ENCODE peak calls at places on chromosomes 3 and 15, in ten cellular contexts. O, A, L, T, C, U, P, F, E and Q are unnamed samples.

GRCh38 chr3:12884104-12884742 is 42.9 kb upstream of the RPL32 start:
- DNase-seq in A (peak; percentile 90), E (no peak), O (peak; percentile 24), L (no peak), F (no peak), U (no peak), P (no peak), T (no peak), C (peak; percentile 59), Q (no peak)

GRCh38 chr15:41894791-41895463 is 1.1 kb upstream of the SPTBN5 start:
- DNase-seq in F (peak; percentile 68), C (peak; percentile 84), A (peak; percentile 87), U (peak; percentile 55), O (peak; percentile 68), P (peak; percentile 54), E (peak; percentile 96), T (peak; percentile 84), L (no peak), Q (peak; percentile 11)

GRCh38 chr3:98612587-98612986 is 19.2 kb upstream of the CPOX start:
- DNase-seq in E (no peak), C (no peak), U (no peak), L (peak; percentile 17), A (no peak), F (no peak), O (no peak), P (no peak), T (no peak), Q (no peak)

GRCh38 chr3:151504606-151505005 is 43.7 kb upstream of the IGSF10 start:
- DNase-seq in P (no peak), E (no peak), F (no peak), U (no peak), O (no peak), L (no peak), T (no peak), C (no peak), A (no peak), Q (no peak)

GRCh38 chr15:35519536-35520149 is 26.3 kb downstream of the DPH6 start:
- DNase-seq in A (no peak), O (peak; percentile 75), T (no peak), C (no peak), P (peak; percentile 19), L (peak; percentile 55), U (no peak), F (no peak), E (no peak), Q (no peak)

GRCh38 chr3:134852132-134852531 is 57.1 kb downstream of the EPHB1 start:
- DNase-seq in C (no peak), A (no peak), T (no peak), L (no peak), E (no peak), U (no peak), F (no peak), O (no peak), P (no peak), Q (no peak)

GRCh38 chr15:65066635-65067333 is 1.0 kb downstream of the RASL12 start:
- DNase-seq in U (no peak), F (no peak), E (no peak), P (no peak), T (no peak), A (peak; percentile 80), O (no peak), L (no peak), C (peak; percentile 52), Q (no peak)

GRCh38 chr15:67383903-67384302 is 129.3 kb downstream of the IQCH start:
- DNase-seq in T (no peak), U (no peak), O (peak; percentile 40), L (peak; percentile 5), E (no peak), C (no peak), F (no peak), P (no peak), A (no peak), Q (no peak)

GRCh38 chr15:41900526-41901380 is 6.9 kb upstream of the SPTBN5 start:
- DNase-seq in C (no peak), T (no peak), A (peak; percentile 53), E (no peak), O (no peak), U (no peak), F (no peak), L (no peak), P (no peak), Q (no peak)

GRCh38 chr3:46280105-46280797 is 38.0 kb downstream of the CCR3 start:
- DNase-seq in P (no peak), T (no peak), A (no peak), O (peak; percentile 44), L (no peak), E (no peak), C (no peak), F (no peak), U (no peak), Q (no peak)

DNA sequence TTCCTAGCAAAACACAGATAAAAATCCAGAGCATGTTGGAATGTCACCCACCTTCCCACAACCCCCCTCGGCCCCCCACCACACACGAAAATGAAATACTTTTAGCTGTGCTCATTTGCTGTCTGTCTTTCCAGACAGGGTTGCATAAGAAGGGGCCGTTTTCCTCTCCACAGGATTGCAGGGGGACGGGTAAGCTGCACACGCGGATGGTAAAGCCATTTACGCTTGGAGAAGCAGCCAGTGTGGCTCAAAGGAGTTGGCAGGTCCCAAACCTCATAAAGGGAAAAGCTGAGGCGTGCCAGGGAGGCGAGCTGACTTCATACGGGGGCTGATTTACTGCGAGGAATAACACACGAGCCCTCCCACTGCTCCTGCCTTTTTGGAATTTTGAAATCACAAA is 47.4 kb upstream of the ITGA11 start:
- DNase-seq in L (no peak), E (no peak), O (peak; percentile 20), U (no peak), P (no peak), C (peak; percentile 23), F (no peak), A (peak; percentile 89), T (peak; percentile 88), Q (no peak)
- H3K27ac ChIP-seq in L (no peak overlapping the region), E (no peak overlapping the region), O (no peak overlapping the region), U (peak overlapping the region; percentile 86), P (no peak overlapping the region), C (peak overlapping the region; percentile 52), F (peak overlapping the region; percentile 30), A (peak overlapping the region; percentile 38), T (peak overlapping the region; percentile 49), Q (peak overlapping the region; percentile 43)

GRCh38 chr3:69855436-69856162 is 116.3 kb downstream of the MITF start:
- DNase-seq in T (no peak), A (no peak), E (no peak), L (no peak), P (no peak), U (no peak), O (peak; percentile 78), C (no peak), F (no peak), Q (no peak)
- H3K27ac ChIP-seq in T (peak overlapping the region; percentile 55), A (peak overlapping the region; percentile 6), E (no peak overlapping the region), L (no peak overlapping the region), P (no peak overlapping the region), U (no peak overlapping the region), O (no peak overlapping the region), C (peak overlapping the region; percentile 47), F (peak overlapping the region; percentile 17), Q (no peak overlapping the region)

GRCh38 chr3:178966299-178967183 is 105.1 kb downstream of the ZMAT3 start:
- DNase-seq in C (no peak), P (peak; percentile 32), L (peak; percentile 62), O (peak; percentile 67), T (no peak), E (no peak), A (no peak), U (no peak), F (no peak), Q (no peak)
- H3K27ac ChIP-seq in C (no peak overlapping the region), P (peak overlapping the region; percentile 73), L (peak overlapping the region; percentile 90), O (no peak overlapping the region), T (no peak overlapping the region), E (peak overlapping the region; percentile 49), A (peak overlapping the region; percentile 17), U (no peak overlapping the region), F (peak overlapping the region; percentile 44), Q (peak overlapping the region; percentile 34)

GRCh38 chr3:123447416-123447748 is 1.5 kb downstream of the ADCY5 start:
- DNase-seq in T (no peak), L (no peak), U (no peak), P (no peak), A (peak; percentile 76), F (no peak), C (no peak), E (peak; percentile 71), O (no peak), Q (no peak)
- H3K27ac ChIP-seq in T (peak overlapping the region; percentile 97), L (no peak overlapping the region), U (peak overlapping the region; percentile 81), P (no peak overlapping the region), A (peak overlapping the region; percentile 94), F (peak overlapping the region; percentile 88), C (peak overlapping the region; percentile 97), E (peak overlapping the region; percentile 13), O (no peak overlapping the region), Q (peak overlapping the region; percentile 88)

GRCh38 chr15:25347707-25348106 is 91.1 kb downstream of the UBE3A start:
- DNase-seq in C (no peak), F (no peak), E (no peak), T (no peak), L (no peak), O (no peak), A (no peak), U (no peak), P (no peak), Q (no peak)

GRCh38 chr15:25342629-25343028 is 96.2 kb downstream of the UBE3A start:
- DNase-seq in T (no peak), O (no peak), A (no peak), F (no peak), E (no peak), C (no peak), P (no peak), U (no peak), L (peak; percentile 22), Q (no peak)

GRCh38 chr15:25345943-25346342 is 92.9 kb downstream of the UBE3A start:
- DNase-seq in T (no peak), O (peak; percentile 15), L (no peak), C (peak; percentile 66), U (peak; percentile 7), E (no peak), A (peak; percentile 78), P (no peak), F (no peak), Q (no peak)

DNA sequence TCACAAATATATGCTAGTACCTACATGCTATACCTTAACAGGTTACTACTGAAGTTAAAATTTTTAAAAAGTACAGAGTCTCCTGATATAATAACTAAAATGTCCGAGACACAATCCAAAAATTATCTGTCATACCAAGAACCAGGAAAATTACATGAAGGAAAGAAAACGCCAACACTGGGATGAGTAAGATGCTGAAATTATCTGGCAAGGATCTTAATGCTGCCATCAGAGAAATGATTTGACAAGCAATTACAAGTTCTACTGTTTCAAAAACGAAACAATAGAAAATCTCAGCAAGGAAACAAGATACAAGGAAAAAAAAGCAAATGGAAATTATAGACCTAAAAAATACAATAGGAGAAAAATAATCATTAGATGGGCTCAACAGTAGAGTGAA is 92.5 kb downstream of the UBE3A start:
- DNase-seq in E (no peak), A (no peak), F (no peak), L (no peak), P (no peak), O (no peak), T (no peak), C (no peak), U (no peak), Q (no peak)
- H3K27ac ChIP-seq in E (no peak overlapping the region), A (peak overlapping the region; percentile 73), F (no peak overlapping the region), L (no peak overlapping the region), P (no peak overlapping the region), O (no peak overlapping the region), T (peak overlapping the region; percentile 70), C (peak overlapping the region; percentile 48), U (no peak overlapping the region), Q (no peak overlapping the region)

DNA sequence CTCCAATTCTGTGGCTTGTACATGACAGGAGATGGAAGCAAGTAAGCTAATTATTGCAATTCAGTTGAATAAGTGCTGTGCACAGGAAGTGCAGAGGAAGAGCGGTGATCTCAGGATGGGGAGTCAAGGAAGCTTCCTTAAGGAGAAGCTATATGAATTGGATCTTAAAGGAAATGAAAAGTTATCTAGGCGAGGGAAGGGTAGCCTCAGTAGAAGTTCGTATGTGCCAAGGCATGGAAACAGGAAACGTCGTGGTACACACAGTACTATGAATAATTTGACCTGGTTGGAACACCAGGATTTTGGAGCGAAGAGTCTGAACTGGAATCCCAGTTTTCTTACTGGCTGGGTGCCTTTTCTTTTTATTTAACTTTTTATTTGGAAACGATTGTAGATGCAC is 39.3 kb downstream of the ST6GAL1 start:
- DNase-seq in U (no peak), T (no peak), P (no peak), F (no peak), C (no peak), O (no peak), L (no peak), E (no peak), A (no peak), Q (no peak)
- H3K27ac ChIP-seq in U (peak overlapping the region; percentile 90), T (peak overlapping the region; percentile 67), P (no peak overlapping the region), F (no peak overlapping the region), C (peak overlapping the region; percentile 62), O (no peak overlapping the region), L (no peak overlapping the region), E (no peak overlapping the region), A (no peak overlapping the region), Q (peak overlapping the region; percentile 62)